ENCODE peak calls at places on chromosomes 13 and 19, in six cellular contexts. One of them, this sample, is unnamed.

GRCh38 chr19:3366761-3367571 is 583 bp downstream of the NFIC start:
- DNase-seq in cardiac muscle cell: peak
- DNase-seq in IMR-90: no peak
- DNase-seq in right atrium auricular region: no peak
- DNase-seq in AG10803: no peak
- DNase-seq in heart left ventricle: peak
- DNase-seq in this sample: no peak

GRCh38 chr13:78630509-78630908 is 27.2 kb upstream of the POU4F1 start:
- DNase-seq in cardiac muscle cell: no peak
- DNase-seq in IMR-90: no peak
- DNase-seq in right atrium auricular region: no peak
- DNase-seq in AG10803: no peak
- DNase-seq in heart left ventricle: no peak
- DNase-seq in this sample: no peak

GRCh38 chr13:31049833-31050232 is 111.9 kb downstream of the HSPH1 start:
- DNase-seq in cardiac muscle cell: no peak
- DNase-seq in IMR-90: no peak
- DNase-seq in right atrium auricular region: no peak
- DNase-seq in AG10803: no peak
- DNase-seq in heart left ventricle: no peak
- DNase-seq in this sample: no peak

GRCh38 chr13:38417727-38418126 is 68.1 kb downstream of the UFM1 start:
- DNase-seq in cardiac muscle cell: no peak
- DNase-seq in IMR-90: peak
- DNase-seq in right atrium auricular region: no peak
- DNase-seq in AG10803: peak
- DNase-seq in heart left ventricle: no peak
- DNase-seq in this sample: no peak

GRCh38 chr19:36051236-36051635 is 2.8 kb downstream of the THAP8 start:
- DNase-seq in cardiac muscle cell: peak
- DNase-seq in IMR-90: no peak
- DNase-seq in right atrium auricular region: no peak
- DNase-seq in AG10803: no peak
- DNase-seq in heart left ventricle: no peak
- DNase-seq in this sample: no peak

GRCh38 chr13:112764028-112764427 is 74.2 kb downstream of the ATP11A start:
- DNase-seq in cardiac muscle cell: no peak
- DNase-seq in IMR-90: no peak
- DNase-seq in right atrium auricular region: no peak
- DNase-seq in AG10803: no peak
- DNase-seq in heart left ventricle: no peak
- DNase-seq in this sample: no peak

GRCh38 chr13:43878897-43879322 is 630 bp downstream of the CCDC122 start:
- DNase-seq in cardiac muscle cell: peak
- DNase-seq in IMR-90: peak
- DNase-seq in right atrium auricular region: peak
- DNase-seq in AG10803: peak
- DNase-seq in heart left ventricle: peak
- DNase-seq in this sample: no peak

GRCh38 chr13:95420501-95420900 is 119.2 kb upstream of the ABCC4 start:
- DNase-seq in cardiac muscle cell: no peak
- DNase-seq in IMR-90: no peak
- DNase-seq in right atrium auricular region: no peak
- DNase-seq in AG10803: no peak
- DNase-seq in heart left ventricle: no peak
- DNase-seq in this sample: no peak

GRCh38 chr19:34228347-34228746 is 26.0 kb upstream of the GARRE1 start:
- DNase-seq in cardiac muscle cell: no peak
- DNase-seq in IMR-90: peak
- DNase-seq in right atrium auricular region: no peak
- DNase-seq in AG10803: peak
- DNase-seq in heart left ventricle: no peak
- DNase-seq in this sample: no peak

GRCh38 chr19:408441-409005 is 424 bp downstream of the C2CD4C start:
- DNase-seq in cardiac muscle cell: peak
- DNase-seq in IMR-90: no peak
- DNase-seq in right atrium auricular region: no peak
- DNase-seq in AG10803: no peak
- DNase-seq in heart left ventricle: no peak
- DNase-seq in this sample: no peak

GRCh38 chr13:79457948-79458347 is 23.0 kb upstream of the NDFIP2 start:
- DNase-seq in cardiac muscle cell: no peak
- DNase-seq in IMR-90: peak
- DNase-seq in right atrium auricular region: no peak
- DNase-seq in AG10803: peak
- DNase-seq in heart left ventricle: no peak
- DNase-seq in this sample: no peak

GRCh38 chr19:30441011-30441410 is 68.8 kb downstream of the ZNF536 start:
- DNase-seq in cardiac muscle cell: no peak
- DNase-seq in IMR-90: no peak
- DNase-seq in right atrium auricular region: no peak
- DNase-seq in AG10803: peak
- DNase-seq in heart left ventricle: no peak
- DNase-seq in this sample: no peak

GRCh38 chr19:44577566-44577874 is 35.8 kb upstream of the IGSF23 start:
- DNase-seq in cardiac muscle cell: no peak
- DNase-seq in IMR-90: no peak
- DNase-seq in right atrium auricular region: peak
- DNase-seq in AG10803: no peak
- DNase-seq in heart left ventricle: no peak
- DNase-seq in this sample: no peak

GRCh38 chr13:35472308-35473008 is 4.0 kb downstream of the MAB21L1 start:
- DNase-seq in cardiac muscle cell: no peak
- DNase-seq in IMR-90: no peak
- DNase-seq in right atrium auricular region: no peak
- DNase-seq in AG10803: no peak
- DNase-seq in heart left ventricle: no peak
- DNase-seq in this sample: no peak

GRCh38 chr13:35474551-35474950 is 1.9 kb downstream of the MAB21L1 start:
- DNase-seq in cardiac muscle cell: peak
- DNase-seq in IMR-90: no peak
- DNase-seq in right atrium auricular region: no peak
- DNase-seq in AG10803: no peak
- DNase-seq in heart left ventricle: no peak
- DNase-seq in this sample: no peak

GRCh38 chr13:35469781-35470380 is 6.6 kb downstream of the MAB21L1 start:
- DNase-seq in cardiac muscle cell: no peak
- DNase-seq in IMR-90: no peak
- DNase-seq in right atrium auricular region: no peak
- DNase-seq in AG10803: no peak
- DNase-seq in heart left ventricle: no peak
- DNase-seq in this sample: no peak

GRCh38 chr13:35470671-35471465 is 5.6 kb downstream of the MAB21L1 start:
- DNase-seq in cardiac muscle cell: peak
- DNase-seq in IMR-90: peak
- DNase-seq in right atrium auricular region: peak
- DNase-seq in AG10803: peak
- DNase-seq in heart left ventricle: peak
- DNase-seq in this sample: no peak

GRCh38 chr13:35471466-35472307 is 4.8 kb downstream of the MAB21L1 start:
- DNase-seq in cardiac muscle cell: peak
- DNase-seq in IMR-90: no peak
- DNase-seq in right atrium auricular region: no peak
- DNase-seq in AG10803: peak
- DNase-seq in heart left ventricle: no peak
- DNase-seq in this sample: no peak
- TF ChIP-seq CTCF in cardiac muscle cell: no peak
- TF ChIP-seq CTCF in IMR-90: no peak
- TF ChIP-seq CTCF in right atrium auricular region: no peak
- TF ChIP-seq CTCF in AG10803: no peak
- TF ChIP-seq CTCF in heart left ventricle: no peak
- TF ChIP-seq CTCF in this sample: no peak

DNA sequence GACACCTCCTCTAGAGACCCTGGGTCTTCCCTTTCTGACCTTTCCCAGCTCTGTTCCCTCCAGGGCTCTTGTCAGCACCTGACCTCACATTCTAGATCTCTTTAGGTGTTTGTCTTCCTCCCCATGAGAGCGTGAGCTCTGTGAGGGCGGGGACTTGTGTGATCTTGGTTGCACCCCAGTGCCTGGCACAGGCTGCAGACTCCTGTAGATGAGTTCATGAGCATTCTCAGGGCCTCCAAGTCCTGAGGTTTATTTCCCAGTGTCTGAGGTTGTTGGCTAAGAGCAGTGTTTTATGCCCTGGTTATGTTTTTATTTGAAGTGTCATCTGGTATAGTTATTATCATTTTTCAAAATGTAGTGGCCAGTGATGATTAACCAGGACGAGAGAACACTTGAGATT is 596 bp downstream of the CEACAM4 start:
- DNase-seq in cardiac muscle cell: no peak
- DNase-seq in IMR-90: no peak
- DNase-seq in right atrium auricular region: no peak
- DNase-seq in AG10803: no peak
- DNase-seq in heart left ventricle: no peak
- DNase-seq in this sample: no peak
- H3K4me3 ChIP-seq in cardiac muscle cell: no peak
- H3K4me3 ChIP-seq in IMR-90: no peak
- H3K4me3 ChIP-seq in right atrium auricular region: no peak
- H3K4me3 ChIP-seq in AG10803: no peak
- H3K4me3 ChIP-seq in heart left ventricle: peak
- H3K4me3 ChIP-seq in this sample: no peak

GRCh38 chr13:107678075-107678689 is 537.2 kb downstream of the LIG4 start:
- DNase-seq in cardiac muscle cell: peak
- DNase-seq in IMR-90: peak
- DNase-seq in right atrium auricular region: no peak
- DNase-seq in AG10803: peak
- DNase-seq in heart left ventricle: no peak
- DNase-seq in this sample: peak
- TF ChIP-seq CTCF in cardiac muscle cell: no peak
- TF ChIP-seq CTCF in IMR-90: peak
- TF ChIP-seq CTCF in right atrium auricular region: no peak
- TF ChIP-seq CTCF in AG10803: peak
- TF ChIP-seq CTCF in heart left ventricle: no peak
- TF ChIP-seq CTCF in this sample: peak

DNA sequence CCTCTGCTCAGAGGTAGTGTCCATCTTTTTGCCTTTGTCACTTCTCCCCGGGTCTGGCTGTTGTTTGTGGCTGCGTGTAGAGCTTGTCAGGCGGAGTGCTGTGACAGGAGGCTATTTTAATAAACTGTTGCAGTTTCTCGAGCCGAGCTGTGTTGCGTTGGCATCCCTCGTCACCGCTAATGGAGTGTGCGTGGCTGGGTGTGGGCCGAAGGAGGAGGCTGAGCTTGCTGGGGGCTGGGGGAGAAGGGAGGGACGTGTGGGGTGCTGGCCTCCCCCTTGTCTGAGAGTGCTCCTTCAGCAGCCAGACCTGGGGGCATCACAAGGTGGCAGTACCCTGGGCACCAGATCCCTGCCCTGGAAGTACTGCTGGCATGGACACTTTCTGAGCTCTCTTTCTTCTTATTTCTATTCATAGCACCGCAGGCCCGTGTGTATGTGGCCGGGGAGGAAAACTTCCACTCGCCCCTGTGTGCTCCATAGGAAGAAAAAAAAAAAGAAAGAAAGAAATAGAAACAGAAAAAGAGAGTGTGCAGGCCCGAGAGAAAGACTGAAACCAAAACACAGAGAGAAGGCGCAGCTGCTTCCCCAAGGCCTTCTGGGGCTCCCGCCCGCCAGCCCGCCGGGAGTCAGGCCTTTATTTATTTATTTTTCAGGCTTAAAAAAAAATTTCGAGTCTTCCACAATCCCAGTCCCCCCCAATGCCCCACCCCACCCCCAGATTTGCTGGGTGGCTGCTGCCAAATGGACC is 27.0 kb downstream of the NFIX start:
- DNase-seq in cardiac muscle cell: no peak
- DNase-seq in IMR-90: peak
- DNase-seq in right atrium auricular region: no peak
- DNase-seq in AG10803: peak
- DNase-seq in heart left ventricle: peak
- DNase-seq in this sample: no peak
- H3K4me3 ChIP-seq in cardiac muscle cell: no peak
- H3K4me3 ChIP-seq in IMR-90: peak
- H3K4me3 ChIP-seq in right atrium auricular region: peak
- H3K4me3 ChIP-seq in AG10803: peak
- H3K4me3 ChIP-seq in heart left ventricle: peak
- H3K4me3 ChIP-seq in this sample: peak

DNA sequence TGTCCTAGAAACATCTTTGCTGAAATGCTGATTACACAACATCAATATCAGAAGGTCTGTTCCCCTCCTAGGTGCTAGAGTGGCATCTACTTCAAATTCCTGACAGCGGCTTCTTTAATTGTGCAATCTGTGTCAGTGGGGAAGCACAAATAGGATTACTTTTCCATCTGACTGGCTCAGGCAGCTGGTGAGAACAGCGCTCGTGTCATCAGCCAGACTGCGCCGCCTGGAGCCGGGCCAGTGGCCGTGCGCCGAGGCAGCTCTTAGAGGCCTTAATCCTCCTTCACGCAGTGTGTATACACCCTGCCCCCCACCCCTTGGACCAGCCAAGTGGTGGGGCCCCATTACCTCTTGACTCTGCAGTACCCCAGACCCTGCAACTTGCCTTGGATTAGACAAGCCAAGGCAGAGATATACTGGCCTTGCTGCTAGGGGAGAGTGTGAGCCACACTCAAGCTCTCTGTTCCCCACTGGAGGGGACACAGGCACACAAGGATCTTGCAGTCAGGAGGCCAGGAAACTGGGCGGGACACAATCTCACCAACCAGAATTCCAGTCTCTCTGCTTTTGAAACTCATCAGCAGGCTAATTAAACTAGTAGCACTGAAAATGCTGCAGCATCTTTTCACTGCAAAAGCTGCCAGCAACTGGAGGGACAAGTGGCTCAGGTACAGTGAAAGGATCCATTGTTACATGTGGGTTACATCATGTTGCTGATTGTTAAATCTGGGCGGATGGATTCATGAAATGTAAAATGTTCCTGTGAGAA is 48.9 kb upstream of the EPHX3 start:
- DNase-seq in cardiac muscle cell: no peak
- DNase-seq in IMR-90: peak
- DNase-seq in right atrium auricular region: peak
- DNase-seq in AG10803: peak
- DNase-seq in heart left ventricle: peak
- DNase-seq in this sample: peak
- TF ChIP-seq CTCF in cardiac muscle cell: peak
- TF ChIP-seq CTCF in IMR-90: peak
- TF ChIP-seq CTCF in right atrium auricular region: peak
- TF ChIP-seq CTCF in AG10803: peak
- TF ChIP-seq CTCF in heart left ventricle: peak
- TF ChIP-seq CTCF in this sample: peak

DNA sequence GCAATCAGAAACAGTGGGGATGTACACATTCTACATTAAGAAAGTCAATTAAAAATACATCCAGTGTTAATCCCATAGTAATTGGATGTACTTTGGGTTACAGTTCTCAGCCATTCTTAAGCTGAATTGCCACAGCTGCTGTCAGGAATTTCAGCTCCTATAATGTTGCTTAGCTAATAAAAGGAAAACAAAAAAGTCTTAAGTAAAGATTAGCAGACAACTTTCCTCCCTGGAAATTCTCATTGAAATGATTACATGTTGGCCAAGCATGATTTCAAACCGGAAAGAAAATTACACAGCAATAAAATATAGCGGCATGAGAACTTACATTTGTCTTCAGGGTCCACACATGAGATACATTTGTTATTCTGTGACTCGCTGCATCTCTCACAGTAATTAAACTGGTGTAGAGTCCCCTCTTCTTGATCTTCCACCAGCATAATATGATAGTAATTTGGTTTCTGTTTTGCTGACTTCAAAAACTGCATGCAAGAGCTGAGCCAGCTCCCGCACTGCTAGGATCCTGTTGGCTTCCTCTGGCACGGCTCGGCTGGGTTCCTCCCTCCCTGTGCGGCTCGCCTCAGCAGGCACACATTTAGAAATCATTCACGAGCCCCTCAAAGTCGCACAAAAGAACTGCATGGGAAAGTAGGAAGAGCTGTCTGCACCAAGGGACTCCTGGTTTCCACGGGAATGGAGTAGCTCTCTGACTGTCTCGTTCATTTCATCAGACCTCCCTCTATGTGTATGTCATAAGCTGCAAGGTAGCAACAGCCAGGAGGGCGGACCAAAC is at the start of gene HTR2A:
- DNase-seq in cardiac muscle cell: peak
- DNase-seq in IMR-90: peak
- DNase-seq in right atrium auricular region: peak
- DNase-seq in AG10803: peak
- DNase-seq in heart left ventricle: peak
- DNase-seq in this sample: no peak
- H3K4me3 ChIP-seq in cardiac muscle cell: no peak
- H3K4me3 ChIP-seq in IMR-90: peak
- H3K4me3 ChIP-seq in right atrium auricular region: peak
- H3K4me3 ChIP-seq in AG10803: peak
- H3K4me3 ChIP-seq in heart left ventricle: peak
- H3K4me3 ChIP-seq in this sample: peak